ENCODE peak calls at places on chromosomes 3 and 15, in nine cellular contexts. One of them, this sample, is unnamed.

GRCh38 chr3:137052298-137052697 is 94.5 kb downstream of the IL20RB start:
- DNase-seq in activated CD4-positive, alpha-beta T cell treated with anti-CD3 and anti-CD28 coated beads, Interleukin-2, amount 50 U/mL, for 24 hours: no peak
- DNase-seq in SW480: no peak
- DNase-seq in NCI-H774: no peak
- DNase-seq in EL: no peak
- DNase-seq in MM.1S: no peak
- DNase-seq in HuH-7.5: no peak
- DNase-seq in heart right ventricle: no peak
- DNase-seq in GM13977: no peak
- DNase-seq in this sample: no peak

GRCh38 chr3:71060536-71060935 is 523.0 kb downstream of the FOXP1 start:
- DNase-seq in activated CD4-positive, alpha-beta T cell treated with anti-CD3 and anti-CD28 coated beads, Interleukin-2, amount 50 U/mL, for 24 hours: no peak
- DNase-seq in SW480: no peak
- DNase-seq in NCI-H774: no peak
- DNase-seq in EL: no peak
- DNase-seq in MM.1S: no peak
- DNase-seq in HuH-7.5: no peak
- DNase-seq in heart right ventricle: no peak
- DNase-seq in GM13977: no peak
- DNase-seq in this sample: no peak

GRCh38 chr3:42678447-42678846 is 6.9 kb upstream of the KLHL40 start:
- DNase-seq in activated CD4-positive, alpha-beta T cell treated with anti-CD3 and anti-CD28 coated beads, Interleukin-2, amount 50 U/mL, for 24 hours: no peak
- DNase-seq in SW480: no peak
- DNase-seq in NCI-H774: no peak
- DNase-seq in EL: no peak
- DNase-seq in MM.1S: no peak
- DNase-seq in HuH-7.5: no peak
- DNase-seq in heart right ventricle: no peak
- DNase-seq in GM13977: no peak
- DNase-seq in this sample: no peak

GRCh38 chr3:104069114-104069513 is 1297.6 kb upstream of the ALCAM start:
- DNase-seq in activated CD4-positive, alpha-beta T cell treated with anti-CD3 and anti-CD28 coated beads, Interleukin-2, amount 50 U/mL, for 24 hours: no peak
- DNase-seq in SW480: no peak
- DNase-seq in NCI-H774: no peak
- DNase-seq in EL: peak; percentile 70
- DNase-seq in MM.1S: no peak
- DNase-seq in HuH-7.5: no peak
- DNase-seq in heart right ventricle: no peak
- DNase-seq in GM13977: no peak
- DNase-seq in this sample: no peak

GRCh38 chr3:161475905-161476304 is 20.7 kb upstream of the OTOL1 start:
- DNase-seq in activated CD4-positive, alpha-beta T cell treated with anti-CD3 and anti-CD28 coated beads, Interleukin-2, amount 50 U/mL, for 24 hours: no peak
- DNase-seq in SW480: no peak
- DNase-seq in NCI-H774: no peak
- DNase-seq in EL: peak; percentile 15
- DNase-seq in MM.1S: no peak
- DNase-seq in HuH-7.5: peak; percentile 13
- DNase-seq in heart right ventricle: no peak
- DNase-seq in GM13977: no peak
- DNase-seq in this sample: no peak

GRCh38 chr3:180683816-180684215 is 4.5 kb upstream of the CCDC39 start:
- DNase-seq in activated CD4-positive, alpha-beta T cell treated with anti-CD3 and anti-CD28 coated beads, Interleukin-2, amount 50 U/mL, for 24 hours: no peak
- DNase-seq in SW480: no peak
- DNase-seq in NCI-H774: no peak
- DNase-seq in EL: no peak
- DNase-seq in MM.1S: no peak
- DNase-seq in HuH-7.5: no peak
- DNase-seq in heart right ventricle: no peak
- DNase-seq in GM13977: no peak
- DNase-seq in this sample: no peak

GRCh38 chr3:172150896-172151295 is 111.5 kb downstream of the FNDC3B start:
- DNase-seq in activated CD4-positive, alpha-beta T cell treated with anti-CD3 and anti-CD28 coated beads, Interleukin-2, amount 50 U/mL, for 24 hours: no peak
- DNase-seq in SW480: no peak
- DNase-seq in NCI-H774: no peak
- DNase-seq in EL: no peak
- DNase-seq in MM.1S: no peak
- DNase-seq in HuH-7.5: no peak
- DNase-seq in heart right ventricle: no peak
- DNase-seq in GM13977: no peak
- DNase-seq in this sample: no peak

GRCh38 chr15:74543583-74543982 is 2.6 kb downstream of the ARID3B start:
- DNase-seq in activated CD4-positive, alpha-beta T cell treated with anti-CD3 and anti-CD28 coated beads, Interleukin-2, amount 50 U/mL, for 24 hours: no peak
- DNase-seq in SW480: peak; percentile 21
- DNase-seq in NCI-H774: no peak
- DNase-seq in EL: no peak
- DNase-seq in MM.1S: peak; percentile 85
- DNase-seq in HuH-7.5: no peak
- DNase-seq in heart right ventricle: no peak
- DNase-seq in GM13977: no peak
- DNase-seq in this sample: no peak

GRCh38 chr15:91490211-91490610 is 363.3 kb upstream of the SLCO3A1 start:
- DNase-seq in activated CD4-positive, alpha-beta T cell treated with anti-CD3 and anti-CD28 coated beads, Interleukin-2, amount 50 U/mL, for 24 hours: no peak
- DNase-seq in SW480: no peak
- DNase-seq in NCI-H774: no peak
- DNase-seq in EL: no peak
- DNase-seq in MM.1S: no peak
- DNase-seq in HuH-7.5: no peak
- DNase-seq in heart right ventricle: no peak
- DNase-seq in GM13977: no peak
- DNase-seq in this sample: no peak

This sample was measured in AG04449.